ENCODE peak calls at places on chromosomes 2 and 18, in six cellular contexts. Q is ureter; B is amygdala; F is ELR; A is stimulated activated CD4-positive, alpha-beta T cell treated with anti-CD3 and anti-CD28 coated beads, Interleukin-4, amount 100 ng/mL, for 4 hours; G is T-helper 17 cell. I is an unnamed sample.

GRCh38 chr2:104539649-104540048 is 314.3 kb upstream of the POU3F3 start:
- DNase-seq in A (no peak), B (no peak), Q (no peak), G (no peak), F (no peak), I (no peak)

GRCh38 chr18:63848159-63848558 is 39.3 kb upstream of the SERPINB2 start:
- DNase-seq in F (peak; percentile 82), B (no peak), Q (no peak), G (no peak), A (no peak), I (no peak)

GRCh38 chr2:30527859-30528258 is 80.8 kb downstream of the LCLAT1 start:
- DNase-seq in G (no peak), A (no peak), B (no peak), Q (no peak), F (peak; percentile 2), I (no peak)

GRCh38 chr2:169865492-169865891 is 38.2 kb downstream of the UBR3 start:
- DNase-seq in F (no peak), A (no peak), G (no peak), B (no peak), Q (no peak), I (no peak)

GRCh38 chr2:108535380-108535677 is 1.1 kb downstream of the LIMS1 start:
- DNase-seq in Q (no peak), G (no peak), A (no peak), B (no peak), F (no peak), I (no peak)

GRCh38 chr2:96608459-96609455 is 29.4 kb downstream of the KANSL3 start:
- DNase-seq in A (no peak), F (peak; percentile 79), Q (no peak), B (no peak), G (no peak), I (no peak)

GRCh38 chr2:218513676-218514075 is 54.5 kb downstream of the USP37 start:
- DNase-seq in Q (no peak), A (no peak), G (no peak), B (no peak), F (no peak), I (no peak)

GRCh38 chr2:189109921-189110397 is 69.6 kb downstream of the COL5A2 start:
- DNase-seq in A (no peak), F (no peak), Q (no peak), B (no peak), G (no peak), I (no peak)

GRCh38 chr2:234249006-234249405 is 198.5 kb downstream of the SPP2 start:
- DNase-seq in B (no peak), A (no peak), G (no peak), F (peak; percentile 33), Q (no peak), I (no peak)

GRCh38 chr2:70771446-70771845 is 3.4 kb upstream of the ADD2 start:
- DNase-seq in G (no peak), F (no peak), B (no peak), Q (no peak), A (no peak), I (no peak)

GRCh38 chr2:145022021-145022670 is 502.2 kb upstream of the ZEB2 start:
- DNase-seq in F (no peak), B (no peak), G (no peak), A (no peak), Q (no peak), I (no peak)

GRCh38 chr2:209519911-209520310 is 96.1 kb downstream of the MAP2 start:
- DNase-seq in G (no peak), Q (no peak), F (no peak), A (no peak), B (no peak), I (no peak)

GRCh38 chr18:50623694-50624352 is 63.9 kb downstream of the MAPK4 start:
- DNase-seq in A (no peak), B (no peak), F (no peak), G (no peak), Q (no peak), I (no peak)

I was measured in breast epithelium.